ENCODE peak calls at places on chromosomes 1 and 21, in four cellular contexts. One of them, this sample, is unnamed.

GRCh38 chr1:207186503-207186902 is 82.5 kb downstream of the C4BPA start:
- DNase-seq in GM10248: no peak
- DNase-seq in Peyer's patch: no peak
- DNase-seq in activated CD8-positive, alpha-beta T cell treated with anti-CD3 and anti-CD28 coated beads for 36 hours: no peak
- DNase-seq in this sample: no peak

GRCh38 chr1:232678185-232678886 is 48.4 kb upstream of the SIPA1L2 start:
- DNase-seq in activated CD8-positive, alpha-beta T cell treated with anti-CD3 and anti-CD28 coated beads for 36 hours: no peak
- DNase-seq in GM10248: no peak
- DNase-seq in Peyer's patch: peak
- DNase-seq in this sample: no peak

GRCh38 chr1:84300991-84301758 is at the start of gene SAMD13:
- DNase-seq in GM10248: peak
- DNase-seq in Peyer's patch: no peak
- DNase-seq in activated CD8-positive, alpha-beta T cell treated with anti-CD3 and anti-CD28 coated beads for 36 hours: peak
- DNase-seq in this sample: no peak

GRCh38 chr1:156682166-156682890 is 5.1 kb upstream of the NES start:
- DNase-seq in GM10248: no peak
- DNase-seq in Peyer's patch: no peak
- DNase-seq in activated CD8-positive, alpha-beta T cell treated with anti-CD3 and anti-CD28 coated beads for 36 hours: no peak
- DNase-seq in this sample: no peak

GRCh38 chr1:2805801-2806430 is 4.4 kb upstream of the TTC34 start:
- DNase-seq in GM10248: no peak
- DNase-seq in activated CD8-positive, alpha-beta T cell treated with anti-CD3 and anti-CD28 coated beads for 36 hours: no peak
- DNase-seq in Peyer's patch: no peak
- DNase-seq in this sample: no peak

GRCh38 chr1:71565831-71566230 is 485.0 kb upstream of the ZRANB2 start:
- DNase-seq in Peyer's patch: no peak
- DNase-seq in GM10248: no peak
- DNase-seq in activated CD8-positive, alpha-beta T cell treated with anti-CD3 and anti-CD28 coated beads for 36 hours: no peak
- DNase-seq in this sample: no peak

GRCh38 chr1:14698206-14698605 is 99.7 kb downstream of the KAZN start:
- DNase-seq in activated CD8-positive, alpha-beta T cell treated with anti-CD3 and anti-CD28 coated beads for 36 hours: no peak
- DNase-seq in GM10248: no peak
- DNase-seq in Peyer's patch: no peak
- DNase-seq in this sample: no peak

GRCh38 chr1:37038079-37038702 is 3.9 kb upstream of the GRIK3 start:
- DNase-seq in Peyer's patch: no peak
- DNase-seq in GM10248: no peak
- DNase-seq in activated CD8-positive, alpha-beta T cell treated with anti-CD3 and anti-CD28 coated beads for 36 hours: peak
- DNase-seq in this sample: no peak

GRCh38 chr21:23217597-23217996 is 2219.4 kb downstream of the NCAM2 start:
- DNase-seq in GM10248: no peak
- DNase-seq in activated CD8-positive, alpha-beta T cell treated with anti-CD3 and anti-CD28 coated beads for 36 hours: no peak
- DNase-seq in Peyer's patch: no peak
- DNase-seq in this sample: no peak

DNA sequence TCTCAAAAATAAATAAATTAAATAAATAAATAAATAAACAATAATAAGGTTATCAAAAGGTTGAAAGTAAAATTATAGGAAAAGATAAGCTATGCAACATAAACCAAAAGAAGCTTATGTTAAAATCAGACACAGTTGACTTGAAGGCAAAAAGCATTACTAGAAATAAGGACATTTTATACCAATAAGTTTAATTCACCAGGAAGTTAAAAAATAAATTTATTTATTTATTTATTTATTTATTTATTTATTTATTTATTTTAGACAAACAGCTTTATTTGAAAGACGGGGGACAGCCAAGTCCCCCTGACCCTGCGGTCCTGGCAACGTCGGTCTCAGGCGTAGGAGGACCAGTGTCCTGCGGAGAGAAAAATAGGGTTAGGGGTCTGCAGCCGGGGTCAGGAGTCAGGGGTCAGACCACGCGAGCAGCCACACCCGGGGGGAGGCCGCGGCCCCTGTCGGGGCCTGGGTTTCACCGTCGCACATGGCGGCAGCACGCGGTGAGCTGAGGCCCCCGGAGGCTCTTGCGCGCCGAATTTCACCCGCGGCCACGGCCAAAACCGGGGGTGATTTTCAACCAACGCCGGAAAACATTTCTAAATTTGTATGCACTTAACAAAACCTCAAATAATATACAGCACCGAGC is 8.4 kb upstream of the DEDD start:
- DNase-seq in activated CD8-positive, alpha-beta T cell treated with anti-CD3 and anti-CD28 coated beads for 36 hours: no peak
- DNase-seq in Peyer's patch: no peak
- DNase-seq in GM10248: no peak
- DNase-seq in this sample: no peak
- TF ChIP-seq CTCF in activated CD8-positive, alpha-beta T cell treated with anti-CD3 and anti-CD28 coated beads for 36 hours: no peak
- TF ChIP-seq CTCF in Peyer's patch: no peak
- TF ChIP-seq CTCF in GM10248: no peak
- TF ChIP-seq CTCF in this sample: no peak

DNA sequence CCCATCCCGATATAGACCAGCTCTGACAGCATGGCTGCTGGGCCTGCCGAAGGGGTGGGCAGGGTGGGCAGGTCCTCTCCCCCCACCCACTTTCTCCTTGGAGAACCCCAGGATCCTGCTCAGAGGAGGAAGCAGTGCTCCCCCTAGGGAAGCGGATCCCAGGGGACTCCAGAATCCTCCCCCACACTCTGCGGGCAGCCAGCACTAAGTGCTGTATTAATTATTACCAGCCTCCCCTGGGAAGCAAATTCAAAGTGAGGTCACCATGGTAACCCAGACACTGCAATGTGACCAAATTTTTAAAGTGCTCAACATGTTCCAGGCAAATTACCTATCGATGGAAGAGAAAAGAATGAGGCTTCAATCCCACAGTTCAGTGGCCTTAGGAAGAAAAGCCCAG is 21.2 kb upstream of the LDLRAP1 start:
- DNase-seq in Peyer's patch: no peak
- DNase-seq in activated CD8-positive, alpha-beta T cell treated with anti-CD3 and anti-CD28 coated beads for 36 hours: no peak
- DNase-seq in GM10248: no peak
- DNase-seq in this sample: no peak
- TF ChIP-seq CTCF in Peyer's patch: no peak
- TF ChIP-seq CTCF in activated CD8-positive, alpha-beta T cell treated with anti-CD3 and anti-CD28 coated beads for 36 hours: no peak
- TF ChIP-seq CTCF in GM10248: no peak
- TF ChIP-seq CTCF in this sample: no peak

GRCh38 chr1:53175302-53175913 is 21.2 kb upstream of the CPT2 start:
- DNase-seq in GM10248: no peak
- DNase-seq in activated CD8-positive, alpha-beta T cell treated with anti-CD3 and anti-CD28 coated beads for 36 hours: no peak
- DNase-seq in Peyer's patch: no peak
- DNase-seq in this sample: no peak

GRCh38 chr1:53176452-53177344 is 19.9 kb upstream of the CPT2 start:
- DNase-seq in GM10248: no peak
- DNase-seq in activated CD8-positive, alpha-beta T cell treated with anti-CD3 and anti-CD28 coated beads for 36 hours: no peak
- DNase-seq in Peyer's patch: no peak
- DNase-seq in this sample: no peak

GRCh38 chr1:53172751-53173498 is 23.7 kb upstream of the CPT2 start:
- DNase-seq in activated CD8-positive, alpha-beta T cell treated with anti-CD3 and anti-CD28 coated beads for 36 hours: peak
- DNase-seq in GM10248: peak
- DNase-seq in Peyer's patch: no peak
- DNase-seq in this sample: no peak
- TF ChIP-seq CTCF in activated CD8-positive, alpha-beta T cell treated with anti-CD3 and anti-CD28 coated beads for 36 hours: no peak
- TF ChIP-seq CTCF in GM10248: no peak
- TF ChIP-seq CTCF in Peyer's patch: no peak
- TF ChIP-seq CTCF in this sample: no peak

DNA sequence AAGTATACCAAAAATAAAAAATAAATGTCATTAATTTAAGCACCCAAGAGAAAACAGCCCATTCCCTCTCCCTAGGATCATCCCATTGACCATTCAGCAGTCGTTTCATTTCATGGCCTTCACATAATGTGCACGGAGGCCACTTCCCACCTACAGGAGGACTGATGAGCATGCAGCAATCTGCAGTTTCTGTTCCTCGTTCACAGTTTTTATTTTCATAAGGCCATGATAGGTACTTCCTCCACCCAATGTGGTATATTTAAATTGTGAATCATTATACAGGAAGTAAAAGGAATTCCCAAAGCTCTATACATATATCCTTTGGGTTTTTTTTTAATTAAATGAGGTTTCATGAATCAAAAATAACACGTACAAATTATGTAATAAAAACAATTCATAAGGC is 27.7 kb upstream of the SLC44A3 start:
- DNase-seq in activated CD8-positive, alpha-beta T cell treated with anti-CD3 and anti-CD28 coated beads for 36 hours: no peak
- DNase-seq in GM10248: peak
- DNase-seq in Peyer's patch: no peak
- DNase-seq in this sample: no peak
- TF ChIP-seq CTCF in activated CD8-positive, alpha-beta T cell treated with anti-CD3 and anti-CD28 coated beads for 36 hours: no peak
- TF ChIP-seq CTCF in GM10248: no peak
- TF ChIP-seq CTCF in Peyer's patch: peak
- TF ChIP-seq CTCF in this sample: peak